ENCODE peak calls at places on chromosome 3, in eight cellular contexts. One of them, this sample, is unnamed. For H3K9me3, the result is how much of the 10 kb centered on the place peaks cover.

GRCh38 chr3:112647122-112647521 is 6.2 kb upstream of the CCDC80 start:
- DNase-seq in testis: no peak
- DNase-seq in transverse colon: no peak
- DNase-seq in uterus: no peak
- DNase-seq in adrenal gland: no peak
- DNase-seq in tibial nerve: no peak
- DNase-seq in upper lobe of left lung: no peak
- DNase-seq in right lobe of liver: no peak
- DNase-seq in this sample: no peak

GRCh38 chr3:192883512-192883911 is 34.1 kb downstream of the MB21D2 start:
- DNase-seq in testis: no peak
- DNase-seq in transverse colon: no peak
- DNase-seq in uterus: no peak
- DNase-seq in adrenal gland: no peak
- DNase-seq in tibial nerve: no peak
- DNase-seq in upper lobe of left lung: no peak
- DNase-seq in right lobe of liver: no peak
- DNase-seq in this sample: no peak

GRCh38 chr3:179151474-179151873 is 3.3 kb downstream of the PIK3CA start:
- DNase-seq in testis: no peak
- DNase-seq in transverse colon: no peak
- DNase-seq in uterus: no peak
- DNase-seq in adrenal gland: no peak
- DNase-seq in tibial nerve: no peak
- DNase-seq in upper lobe of left lung: no peak
- DNase-seq in right lobe of liver: no peak
- DNase-seq in this sample: no peak

GRCh38 chr3:87247086-87247781 is 20.1 kb downstream of the CHMP2B start:
- DNase-seq in testis: no peak
- DNase-seq in transverse colon: no peak
- DNase-seq in uterus: no peak
- DNase-seq in adrenal gland: no peak
- DNase-seq in tibial nerve: no peak
- DNase-seq in upper lobe of left lung: no peak
- DNase-seq in right lobe of liver: no peak
- DNase-seq in this sample: no peak

GRCh38 chr3:1727242-1727641 is 371.4 kb upstream of the CNTN4 start:
- DNase-seq in testis: no peak
- DNase-seq in transverse colon: no peak
- DNase-seq in uterus: no peak
- DNase-seq in adrenal gland: no peak
- DNase-seq in tibial nerve: no peak
- DNase-seq in upper lobe of left lung: no peak
- DNase-seq in right lobe of liver: no peak
- DNase-seq in this sample: no peak

GRCh38 chr3:149592758-149593240 is 65.0 kb downstream of the WWTR1 start:
- DNase-seq in testis: peak
- DNase-seq in transverse colon: no peak
- DNase-seq in uterus: no peak
- DNase-seq in adrenal gland: peak
- DNase-seq in tibial nerve: no peak
- DNase-seq in upper lobe of left lung: no peak
- DNase-seq in right lobe of liver: no peak
- DNase-seq in this sample: no peak

GRCh38 chr3:54093849-54094248 is 28.5 kb upstream of the CACNA2D3 start:
- DNase-seq in testis: no peak
- DNase-seq in transverse colon: no peak
- DNase-seq in uterus: no peak
- DNase-seq in adrenal gland: no peak
- DNase-seq in tibial nerve: no peak
- DNase-seq in upper lobe of left lung: no peak
- DNase-seq in right lobe of liver: no peak
- DNase-seq in this sample: no peak

GRCh38 chr3:194824676-194825075 is 139.0 kb downstream of the FAM43A start:
- DNase-seq in testis: no peak
- DNase-seq in transverse colon: no peak
- DNase-seq in uterus: no peak
- DNase-seq in adrenal gland: no peak
- DNase-seq in tibial nerve: no peak
- DNase-seq in upper lobe of left lung: no peak
- DNase-seq in right lobe of liver: no peak
- DNase-seq in this sample: no peak

GRCh38 chr3:107524214-107525100 is 1.7 kb downstream of the BBX start:
- DNase-seq in testis: peak
- DNase-seq in transverse colon: peak
- DNase-seq in uterus: peak
- DNase-seq in adrenal gland: peak
- DNase-seq in tibial nerve: peak
- DNase-seq in upper lobe of left lung: peak
- DNase-seq in right lobe of liver: peak
- DNase-seq in this sample: peak

GRCh38 chr3:107522510-107523360 is at the start of gene BBX:
- DNase-seq in testis: peak
- DNase-seq in transverse colon: peak
- DNase-seq in uterus: peak
- DNase-seq in adrenal gland: peak
- DNase-seq in tibial nerve: peak
- DNase-seq in upper lobe of left lung: peak
- DNase-seq in right lobe of liver: peak
- DNase-seq in this sample: peak

GRCh38 chr3:107525954-107526305 is 3.2 kb downstream of the BBX start:
- DNase-seq in testis: no peak
- DNase-seq in transverse colon: no peak
- DNase-seq in uterus: no peak
- DNase-seq in adrenal gland: no peak
- DNase-seq in tibial nerve: no peak
- DNase-seq in upper lobe of left lung: no peak
- DNase-seq in right lobe of liver: no peak
- DNase-seq in this sample: no peak

GRCh38 chr3:107523361-107524213 is 825 bp downstream of the BBX start:
- DNase-seq in testis: peak
- DNase-seq in transverse colon: peak
- DNase-seq in uterus: peak
- DNase-seq in adrenal gland: peak
- DNase-seq in tibial nerve: peak
- DNase-seq in upper lobe of left lung: peak
- DNase-seq in right lobe of liver: peak
- DNase-seq in this sample: peak

DNA sequence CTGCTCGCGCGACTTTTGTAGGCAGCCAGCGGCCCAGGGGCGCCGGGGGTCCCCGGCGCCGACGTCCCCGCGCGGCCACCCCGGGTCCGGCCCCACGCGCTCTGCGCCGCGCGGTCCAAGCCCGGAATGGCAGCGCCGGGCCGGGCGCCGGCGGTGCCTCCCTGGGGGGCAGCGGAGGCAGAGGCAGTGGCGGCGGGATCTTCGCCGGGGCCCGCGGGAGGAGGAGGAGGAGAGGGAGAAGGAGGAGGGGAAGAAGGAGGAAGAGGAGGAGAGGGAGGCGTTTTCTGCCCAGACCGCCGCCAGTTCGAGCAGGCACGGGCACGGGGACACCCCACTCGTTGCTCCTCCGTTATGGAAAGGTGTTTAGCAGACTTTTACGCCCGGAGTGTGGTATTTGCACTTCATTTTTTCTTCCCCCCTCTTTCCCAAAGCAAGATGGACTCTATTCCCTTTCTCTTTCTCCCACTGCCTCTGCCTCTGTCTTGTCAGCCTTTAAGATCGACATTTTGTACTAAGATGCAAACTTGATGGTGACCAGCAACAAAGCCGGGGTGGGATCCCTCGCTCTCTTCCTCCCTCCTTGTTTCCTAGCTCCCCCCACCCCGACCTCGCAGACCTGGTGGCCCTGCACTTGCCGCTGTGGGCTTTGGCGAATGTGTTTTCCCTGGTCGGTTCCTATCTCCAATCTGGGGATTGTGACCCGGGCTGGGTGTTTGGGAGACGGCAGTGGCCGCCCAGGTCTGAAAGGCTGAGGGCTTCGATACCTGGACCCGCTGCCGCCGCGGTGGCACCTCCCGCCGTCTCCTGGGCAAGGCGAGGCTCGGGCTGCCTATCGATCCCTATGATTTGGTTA is 2.6 kb downstream of the BBX start:
- DNase-seq in testis: peak
- DNase-seq in transverse colon: peak
- DNase-seq in uterus: no peak
- DNase-seq in adrenal gland: peak
- DNase-seq in tibial nerve: peak
- DNase-seq in upper lobe of left lung: peak
- DNase-seq in right lobe of liver: peak
- DNase-seq in this sample: no peak
- TF ChIP-seq POLR2A in testis: no peak
- TF ChIP-seq POLR2A in transverse colon: no peak
- TF ChIP-seq POLR2A in uterus: no peak
- TF ChIP-seq POLR2A in adrenal gland: peak
- TF ChIP-seq POLR2A in tibial nerve: no peak
- TF ChIP-seq POLR2A in upper lobe of left lung: no peak
- TF ChIP-seq POLR2A in right lobe of liver: peak
- TF ChIP-seq POLR2A in this sample: no peak

GRCh38 chr3:487580-487979 is 291.0 kb downstream of the CHL1 start:
- DNase-seq in testis: no peak
- DNase-seq in transverse colon: no peak
- DNase-seq in uterus: no peak
- DNase-seq in adrenal gland: no peak
- DNase-seq in tibial nerve: no peak
- DNase-seq in upper lobe of left lung: no peak
- DNase-seq in right lobe of liver: no peak
- DNase-seq in this sample: no peak

GRCh38 chr3:480070-480469 is 283.5 kb downstream of the CHL1 start:
- DNase-seq in testis: no peak
- DNase-seq in transverse colon: no peak
- DNase-seq in uterus: no peak
- DNase-seq in adrenal gland: no peak
- DNase-seq in tibial nerve: no peak
- DNase-seq in upper lobe of left lung: no peak
- DNase-seq in right lobe of liver: no peak
- DNase-seq in this sample: no peak

GRCh38 chr3:481680-482079 is 285.1 kb downstream of the CHL1 start:
- DNase-seq in testis: no peak
- DNase-seq in transverse colon: no peak
- DNase-seq in uterus: no peak
- DNase-seq in adrenal gland: no peak
- DNase-seq in tibial nerve: no peak
- DNase-seq in upper lobe of left lung: no peak
- DNase-seq in right lobe of liver: no peak
- DNase-seq in this sample: no peak

GRCh38 chr3:482479-482878 is 285.9 kb downstream of the CHL1 start:
- DNase-seq in testis: peak
- DNase-seq in transverse colon: no peak
- DNase-seq in uterus: no peak
- DNase-seq in adrenal gland: no peak
- DNase-seq in tibial nerve: no peak
- DNase-seq in upper lobe of left lung: no peak
- DNase-seq in right lobe of liver: no peak
- DNase-seq in this sample: no peak

DNA sequence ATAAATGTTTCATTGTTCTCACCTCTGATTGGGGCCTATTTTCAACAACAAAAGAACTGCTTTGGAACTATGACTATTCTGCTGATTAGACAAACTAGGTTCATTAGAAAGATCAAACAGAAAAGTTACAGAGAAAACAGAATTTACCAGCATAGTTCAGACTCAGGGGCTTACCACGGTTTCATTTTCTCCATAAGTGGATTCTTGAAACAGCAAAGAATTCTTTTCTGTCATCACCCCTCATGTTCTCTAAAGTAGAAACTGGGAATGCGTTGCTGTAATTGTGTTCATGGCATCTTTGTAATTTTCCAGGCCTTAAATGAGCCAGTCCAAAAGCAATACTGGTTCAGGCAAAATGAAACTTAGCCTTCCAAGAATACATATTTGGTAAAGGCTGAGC is 287.7 kb downstream of the CHL1 start:
- DNase-seq in testis: no peak
- DNase-seq in transverse colon: no peak
- DNase-seq in uterus: no peak
- DNase-seq in adrenal gland: no peak
- DNase-seq in tibial nerve: no peak
- DNase-seq in upper lobe of left lung: no peak
- DNase-seq in right lobe of liver: no peak
- DNase-seq in this sample: no peak
- H3K9me3 ChIP-seq in testis: under half
- H3K9me3 ChIP-seq in transverse colon: under half
- H3K9me3 ChIP-seq in uterus: under half
- H3K9me3 ChIP-seq in adrenal gland: under half
- H3K9me3 ChIP-seq in tibial nerve: under half
- H3K9me3 ChIP-seq in upper lobe of left lung: under half
- H3K9me3 ChIP-seq in right lobe of liver: under half
- H3K9me3 ChIP-seq in this sample: under half

DNA sequence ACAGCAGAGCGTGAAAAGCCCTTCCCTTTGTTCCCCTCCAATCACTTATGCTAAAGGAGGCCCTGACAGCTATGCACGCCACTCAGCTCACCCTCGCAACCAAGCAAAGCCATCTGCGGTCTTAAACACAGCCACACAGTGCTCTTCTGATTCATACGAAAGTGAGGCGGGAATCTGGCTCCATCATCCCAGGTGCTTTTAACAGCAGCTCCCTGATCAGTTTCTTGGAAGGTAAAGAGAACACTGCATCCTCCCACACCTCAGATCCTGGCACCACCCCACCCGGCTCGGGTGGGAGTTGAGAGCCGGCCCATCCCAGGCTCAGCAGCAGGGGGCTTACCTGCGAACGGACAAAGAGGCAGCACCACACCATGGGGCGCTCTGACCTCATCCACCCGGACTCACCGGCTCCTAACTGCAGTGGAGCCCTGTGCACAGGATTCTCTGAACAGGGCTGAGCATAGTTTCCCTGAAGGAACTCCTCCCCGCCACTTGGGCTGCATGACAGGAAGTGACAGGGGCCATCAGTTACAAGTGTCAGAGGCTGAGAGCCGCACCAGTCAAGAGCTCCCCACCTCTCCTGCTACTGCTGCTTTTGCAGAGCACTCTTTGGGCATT is 114.3 kb upstream of the ARHGEF3 start:
- DNase-seq in testis: no peak
- DNase-seq in transverse colon: peak
- DNase-seq in uterus: peak
- DNase-seq in adrenal gland: no peak
- DNase-seq in tibial nerve: no peak
- DNase-seq in upper lobe of left lung: peak
- DNase-seq in right lobe of liver: peak
- DNase-seq in this sample: no peak
- TF ChIP-seq POLR2A in testis: no peak
- TF ChIP-seq POLR2A in transverse colon: no peak
- TF ChIP-seq POLR2A in uterus: no peak
- TF ChIP-seq POLR2A in adrenal gland: peak
- TF ChIP-seq POLR2A in tibial nerve: no peak
- TF ChIP-seq POLR2A in upper lobe of left lung: no peak
- TF ChIP-seq POLR2A in right lobe of liver: no peak
- TF ChIP-seq POLR2A in this sample: no peak

GRCh38 chr3:147409143-147410121 is at the start of gene ZIC1:
- DNase-seq in testis: peak
- DNase-seq in transverse colon: no peak
- DNase-seq in uterus: no peak
- DNase-seq in adrenal gland: no peak
- DNase-seq in tibial nerve: no peak
- DNase-seq in upper lobe of left lung: no peak
- DNase-seq in right lobe of liver: no peak
- DNase-seq in this sample: no peak

GRCh38 chr3:147411777-147412176 is 2.6 kb downstream of the ZIC1 start:
- DNase-seq in testis: no peak
- DNase-seq in transverse colon: no peak
- DNase-seq in uterus: no peak
- DNase-seq in adrenal gland: no peak
- DNase-seq in tibial nerve: no peak
- DNase-seq in upper lobe of left lung: no peak
- DNase-seq in right lobe of liver: no peak
- DNase-seq in this sample: no peak

GRCh38 chr3:147410126-147410517 is 957 bp downstream of the ZIC1 start:
- DNase-seq in testis: no peak
- DNase-seq in transverse colon: no peak
- DNase-seq in uterus: no peak
- DNase-seq in adrenal gland: no peak
- DNase-seq in tibial nerve: no peak
- DNase-seq in upper lobe of left lung: no peak
- DNase-seq in right lobe of liver: no peak
- DNase-seq in this sample: no peak

GRCh38 chr3:147411235-147411607 is 2.1 kb downstream of the ZIC1 start:
- DNase-seq in testis: no peak
- DNase-seq in transverse colon: no peak
- DNase-seq in uterus: no peak
- DNase-seq in adrenal gland: no peak
- DNase-seq in tibial nerve: no peak
- DNase-seq in upper lobe of left lung: no peak
- DNase-seq in right lobe of liver: no peak
- DNase-seq in this sample: no peak

DNA sequence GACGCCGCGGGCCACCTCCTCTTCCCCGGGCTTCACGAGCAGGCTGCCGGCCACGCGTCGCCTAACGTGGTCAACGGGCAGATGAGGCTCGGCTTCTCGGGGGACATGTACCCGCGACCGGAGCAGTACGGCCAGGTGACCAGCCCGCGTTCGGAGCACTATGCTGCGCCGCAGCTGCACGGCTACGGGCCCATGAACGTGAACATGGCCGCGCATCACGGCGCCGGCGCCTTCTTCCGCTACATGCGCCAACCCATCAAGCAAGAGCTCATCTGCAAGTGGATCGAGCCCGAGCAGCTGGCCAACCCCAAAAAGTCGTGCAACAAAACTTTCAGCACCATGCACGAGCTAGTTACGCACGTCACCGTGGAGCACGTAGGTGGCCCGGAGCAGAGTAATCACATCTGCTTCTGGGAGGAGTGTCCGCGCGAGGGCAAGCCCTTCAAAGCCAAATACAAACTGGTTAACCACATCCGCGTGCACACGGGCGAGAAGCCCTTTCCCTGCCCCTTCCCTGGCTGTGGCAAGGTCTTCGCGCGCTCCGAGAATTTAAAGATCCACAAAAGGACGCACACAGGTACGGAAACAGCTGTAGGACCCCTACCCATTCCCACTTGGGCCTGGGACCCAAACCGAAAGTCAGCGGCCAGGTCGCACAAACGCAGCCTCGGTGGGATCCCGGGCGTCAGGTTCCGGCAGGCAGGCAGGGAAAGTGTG is 1.5 kb downstream of the ZIC1 start:
- DNase-seq in testis: peak
- DNase-seq in transverse colon: no peak
- DNase-seq in uterus: no peak
- DNase-seq in adrenal gland: no peak
- DNase-seq in tibial nerve: no peak
- DNase-seq in upper lobe of left lung: no peak
- DNase-seq in right lobe of liver: no peak
- DNase-seq in this sample: no peak
- H3K9me3 ChIP-seq in testis: under half
- H3K9me3 ChIP-seq in transverse colon: under half
- H3K9me3 ChIP-seq in uterus: under half
- H3K9me3 ChIP-seq in adrenal gland: under half
- H3K9me3 ChIP-seq in tibial nerve: under half
- H3K9me3 ChIP-seq in upper lobe of left lung: under half
- H3K9me3 ChIP-seq in right lobe of liver: under half
- H3K9me3 ChIP-seq in this sample: under half